ENCODE peak calls at places on chromosomes 16 and 17, in ten cellular contexts. One of them, this sample, is unnamed.

GRCh38 chr17:14688134-14688533 is 387.3 kb downstream of the HS3ST3B1 start:
- DNase-seq in GM04504: no peak
- DNase-seq in caudate nucleus: no peak
- DNase-seq in cardiac muscle cell: no peak
- DNase-seq in midbrain: no peak
- DNase-seq in hepatocyte: no peak
- DNase-seq in non-pigmented ciliary epithelial cell: no peak
- DNase-seq in neuronal stem cell: no peak
- DNase-seq in osteocyte: no peak
- DNase-seq in HEK293T: no peak
- DNase-seq in this sample: no peak

GRCh38 chr16:12257926-12258561 is 281.5 kb downstream of the SNX29 start:
- DNase-seq in GM04504: no peak
- DNase-seq in caudate nucleus: no peak
- DNase-seq in cardiac muscle cell: peak
- DNase-seq in midbrain: peak
- DNase-seq in hepatocyte: peak
- DNase-seq in non-pigmented ciliary epithelial cell: no peak
- DNase-seq in neuronal stem cell: no peak
- DNase-seq in osteocyte: no peak
- DNase-seq in HEK293T: no peak
- DNase-seq in this sample: peak

GRCh38 chr17:50883850-50884291 is 17.7 kb upstream of the TOB1 start:
- DNase-seq in GM04504: no peak
- DNase-seq in caudate nucleus: no peak
- DNase-seq in cardiac muscle cell: no peak
- DNase-seq in midbrain: no peak
- DNase-seq in hepatocyte: no peak
- DNase-seq in non-pigmented ciliary epithelial cell: no peak
- DNase-seq in neuronal stem cell: no peak
- DNase-seq in osteocyte: peak
- DNase-seq in HEK293T: no peak
- DNase-seq in this sample: no peak

GRCh38 chr16:28974007-28974436 is 556 bp upstream of the SPNS1 start:
- DNase-seq in GM04504: peak
- DNase-seq in caudate nucleus: peak
- DNase-seq in cardiac muscle cell: peak
- DNase-seq in midbrain: peak
- DNase-seq in hepatocyte: peak
- DNase-seq in non-pigmented ciliary epithelial cell: peak
- DNase-seq in neuronal stem cell: peak
- DNase-seq in osteocyte: no peak
- DNase-seq in HEK293T: peak
- DNase-seq in this sample: peak

GRCh38 chr16:54821731-54822130 is 108.9 kb upstream of the IRX5 start:
- DNase-seq in GM04504: no peak
- DNase-seq in caudate nucleus: no peak
- DNase-seq in cardiac muscle cell: no peak
- DNase-seq in midbrain: no peak
- DNase-seq in hepatocyte: no peak
- DNase-seq in non-pigmented ciliary epithelial cell: no peak
- DNase-seq in neuronal stem cell: no peak
- DNase-seq in osteocyte: no peak
- DNase-seq in HEK293T: no peak
- DNase-seq in this sample: no peak

GRCh38 chr17:81934850-81935708 is 2.0 kb downstream of the PYCR1 start:
- DNase-seq in GM04504: no peak
- DNase-seq in caudate nucleus: no peak
- DNase-seq in cardiac muscle cell: no peak
- DNase-seq in midbrain: no peak
- DNase-seq in hepatocyte: no peak
- DNase-seq in non-pigmented ciliary epithelial cell: no peak
- DNase-seq in neuronal stem cell: no peak
- DNase-seq in osteocyte: no peak
- DNase-seq in HEK293T: no peak
- DNase-seq in this sample: no peak

GRCh38 chr16:64392456-64392855 is 729.4 kb downstream of the CDH11 start:
- DNase-seq in GM04504: no peak
- DNase-seq in caudate nucleus: no peak
- DNase-seq in cardiac muscle cell: no peak
- DNase-seq in midbrain: no peak
- DNase-seq in hepatocyte: no peak
- DNase-seq in non-pigmented ciliary epithelial cell: no peak
- DNase-seq in neuronal stem cell: no peak
- DNase-seq in osteocyte: no peak
- DNase-seq in HEK293T: no peak
- DNase-seq in this sample: no peak

GRCh38 chr17:40490289-40490853 is 11.1 kb downstream of the TNS4 start:
- DNase-seq in GM04504: no peak
- DNase-seq in caudate nucleus: peak
- DNase-seq in cardiac muscle cell: peak
- DNase-seq in midbrain: peak
- DNase-seq in hepatocyte: peak
- DNase-seq in non-pigmented ciliary epithelial cell: peak
- DNase-seq in neuronal stem cell: no peak
- DNase-seq in osteocyte: no peak
- DNase-seq in HEK293T: no peak
- DNase-seq in this sample: no peak

GRCh38 chr17:41962768-41963434 is 3.7 kb upstream of the CNP start:
- DNase-seq in GM04504: no peak
- DNase-seq in caudate nucleus: peak
- DNase-seq in cardiac muscle cell: peak
- DNase-seq in midbrain: peak
- DNase-seq in hepatocyte: peak
- DNase-seq in non-pigmented ciliary epithelial cell: no peak
- DNase-seq in neuronal stem cell: peak
- DNase-seq in osteocyte: peak
- DNase-seq in HEK293T: peak
- DNase-seq in this sample: peak

GRCh38 chr17:36195474-36196098 is 972 bp downstream of the CCL3L1 start:
- DNase-seq in GM04504: no peak
- DNase-seq in caudate nucleus: no peak
- DNase-seq in cardiac muscle cell: no peak
- DNase-seq in midbrain: no peak
- DNase-seq in hepatocyte: no peak
- DNase-seq in non-pigmented ciliary epithelial cell: no peak
- DNase-seq in neuronal stem cell: no peak
- DNase-seq in osteocyte: peak
- DNase-seq in HEK293T: no peak
- DNase-seq in this sample: no peak

GRCh38 chr17:13869301-13869700 is 200.0 kb upstream of the COX10 start:
- DNase-seq in GM04504: no peak
- DNase-seq in caudate nucleus: no peak
- DNase-seq in cardiac muscle cell: no peak
- DNase-seq in midbrain: no peak
- DNase-seq in hepatocyte: no peak
- DNase-seq in non-pigmented ciliary epithelial cell: no peak
- DNase-seq in neuronal stem cell: no peak
- DNase-seq in osteocyte: no peak
- DNase-seq in HEK293T: no peak
- DNase-seq in this sample: no peak

GRCh38 chr17:19448341-19449268 is 37.6 kb downstream of the RNF112 start:
- DNase-seq in GM04504: peak
- DNase-seq in caudate nucleus: no peak
- DNase-seq in cardiac muscle cell: peak
- DNase-seq in midbrain: peak
- DNase-seq in hepatocyte: peak
- DNase-seq in non-pigmented ciliary epithelial cell: peak
- DNase-seq in neuronal stem cell: no peak
- DNase-seq in osteocyte: no peak
- DNase-seq in HEK293T: no peak
- DNase-seq in this sample: no peak

GRCh38 chr16:48409839-48410610 is 24.8 kb upstream of the SIAH1 start:
- DNase-seq in GM04504: peak
- DNase-seq in caudate nucleus: no peak
- DNase-seq in cardiac muscle cell: no peak
- DNase-seq in midbrain: no peak
- DNase-seq in hepatocyte: peak
- DNase-seq in non-pigmented ciliary epithelial cell: peak
- DNase-seq in neuronal stem cell: no peak
- DNase-seq in osteocyte: no peak
- DNase-seq in HEK293T: no peak
- DNase-seq in this sample: no peak